ENCODE peak calls at places on chromosomes 3 and 15, in four cellular contexts. One of them, this sample, is unnamed.

GRCh38 chr15:41772720-41773331 is 1.5 kb upstream of the MAPKBP1 start:
- DNase-seq in ACHN: peak
- DNase-seq in stimulated activated CD8-positive, alpha-beta memory T cell treated with anti-CD3 and anti-CD28 coated beads, Interleukin-15, amount 100 ng/mL, for 4 hours: no peak
- DNase-seq in stimulated activated CD4-positive, alpha-beta T cell treated with anti-CD3 and anti-CD28 coated beads, Interleukin-15, amount 100 ng/mL, for 24 hours: peak
- DNase-seq in this sample: peak

GRCh38 chr3:46705022-46705530 is 3.9 kb downstream of the TMIE start:
- DNase-seq in ACHN: peak
- DNase-seq in stimulated activated CD4-positive, alpha-beta T cell treated with anti-CD3 and anti-CD28 coated beads, Interleukin-15, amount 100 ng/mL, for 24 hours: peak
- DNase-seq in stimulated activated CD8-positive, alpha-beta memory T cell treated with anti-CD3 and anti-CD28 coated beads, Interleukin-15, amount 100 ng/mL, for 4 hours: peak
- DNase-seq in this sample: no peak

GRCh38 chr3:29279830-29280229 is 1.0 kb upstream of the RBMS3 start:
- DNase-seq in ACHN: peak
- DNase-seq in stimulated activated CD4-positive, alpha-beta T cell treated with anti-CD3 and anti-CD28 coated beads, Interleukin-15, amount 100 ng/mL, for 24 hours: no peak
- DNase-seq in stimulated activated CD8-positive, alpha-beta memory T cell treated with anti-CD3 and anti-CD28 coated beads, Interleukin-15, amount 100 ng/mL, for 4 hours: no peak
- DNase-seq in this sample: no peak

GRCh38 chr3:37029111-37029510 is 35.8 kb downstream of the MLH1 start:
- DNase-seq in ACHN: no peak
- DNase-seq in stimulated activated CD4-positive, alpha-beta T cell treated with anti-CD3 and anti-CD28 coated beads, Interleukin-15, amount 100 ng/mL, for 24 hours: no peak
- DNase-seq in stimulated activated CD8-positive, alpha-beta memory T cell treated with anti-CD3 and anti-CD28 coated beads, Interleukin-15, amount 100 ng/mL, for 4 hours: no peak
- DNase-seq in this sample: no peak

GRCh38 chr15:100093211-100094126 is 248.3 kb downstream of the ADAMTS17 start:
- DNase-seq in ACHN: no peak
- DNase-seq in stimulated activated CD8-positive, alpha-beta memory T cell treated with anti-CD3 and anti-CD28 coated beads, Interleukin-15, amount 100 ng/mL, for 4 hours: no peak
- DNase-seq in stimulated activated CD4-positive, alpha-beta T cell treated with anti-CD3 and anti-CD28 coated beads, Interleukin-15, amount 100 ng/mL, for 24 hours: no peak
- DNase-seq in this sample: no peak

GRCh38 chr3:31277582-31277981 is 255.1 kb upstream of the STT3B start:
- DNase-seq in stimulated activated CD4-positive, alpha-beta T cell treated with anti-CD3 and anti-CD28 coated beads, Interleukin-15, amount 100 ng/mL, for 24 hours: no peak
- DNase-seq in stimulated activated CD8-positive, alpha-beta memory T cell treated with anti-CD3 and anti-CD28 coated beads, Interleukin-15, amount 100 ng/mL, for 4 hours: no peak
- DNase-seq in ACHN: no peak
- DNase-seq in this sample: no peak

GRCh38 chr3:71247221-71247947 is 336.1 kb downstream of the FOXP1 start:
- DNase-seq in ACHN: peak
- DNase-seq in stimulated activated CD4-positive, alpha-beta T cell treated with anti-CD3 and anti-CD28 coated beads, Interleukin-15, amount 100 ng/mL, for 24 hours: no peak
- DNase-seq in stimulated activated CD8-positive, alpha-beta memory T cell treated with anti-CD3 and anti-CD28 coated beads, Interleukin-15, amount 100 ng/mL, for 4 hours: no peak
- DNase-seq in this sample: no peak

GRCh38 chr15:64699767-64700388 is 75.5 kb downstream of the RBPMS2 start:
- DNase-seq in ACHN: no peak
- DNase-seq in stimulated activated CD4-positive, alpha-beta T cell treated with anti-CD3 and anti-CD28 coated beads, Interleukin-15, amount 100 ng/mL, for 24 hours: no peak
- DNase-seq in stimulated activated CD8-positive, alpha-beta memory T cell treated with anti-CD3 and anti-CD28 coated beads, Interleukin-15, amount 100 ng/mL, for 4 hours: no peak
- DNase-seq in this sample: no peak

GRCh38 chr3:102447272-102447671 is 12.5 kb downstream of the ZPLD1 start:
- DNase-seq in stimulated activated CD4-positive, alpha-beta T cell treated with anti-CD3 and anti-CD28 coated beads, Interleukin-15, amount 100 ng/mL, for 24 hours: no peak
- DNase-seq in stimulated activated CD8-positive, alpha-beta memory T cell treated with anti-CD3 and anti-CD28 coated beads, Interleukin-15, amount 100 ng/mL, for 4 hours: no peak
- DNase-seq in ACHN: no peak
- DNase-seq in this sample: no peak

GRCh38 chr3:64856953-64857516 is 169.2 kb upstream of the ADAMTS9 start:
- DNase-seq in stimulated activated CD8-positive, alpha-beta memory T cell treated with anti-CD3 and anti-CD28 coated beads, Interleukin-15, amount 100 ng/mL, for 4 hours: no peak
- DNase-seq in stimulated activated CD4-positive, alpha-beta T cell treated with anti-CD3 and anti-CD28 coated beads, Interleukin-15, amount 100 ng/mL, for 24 hours: no peak
- DNase-seq in ACHN: no peak
- DNase-seq in this sample: no peak

GRCh38 chr3:173399001-173399400 is 1.5 kb downstream of the NLGN1 start:
- DNase-seq in ACHN: peak
- DNase-seq in stimulated activated CD8-positive, alpha-beta memory T cell treated with anti-CD3 and anti-CD28 coated beads, Interleukin-15, amount 100 ng/mL, for 4 hours: no peak
- DNase-seq in stimulated activated CD4-positive, alpha-beta T cell treated with anti-CD3 and anti-CD28 coated beads, Interleukin-15, amount 100 ng/mL, for 24 hours: no peak
- DNase-seq in this sample: no peak

GRCh38 chr3:49253512-49253911 is 23.5 kb downstream of the C3orf62 start:
- DNase-seq in ACHN: no peak
- DNase-seq in stimulated activated CD4-positive, alpha-beta T cell treated with anti-CD3 and anti-CD28 coated beads, Interleukin-15, amount 100 ng/mL, for 24 hours: no peak
- DNase-seq in stimulated activated CD8-positive, alpha-beta memory T cell treated with anti-CD3 and anti-CD28 coated beads, Interleukin-15, amount 100 ng/mL, for 4 hours: no peak
- DNase-seq in this sample: no peak

GRCh38 chr3:128297401-128298138 is 144.3 kb downstream of the EEFSEC start:
- DNase-seq in ACHN: no peak
- DNase-seq in stimulated activated CD4-positive, alpha-beta T cell treated with anti-CD3 and anti-CD28 coated beads, Interleukin-15, amount 100 ng/mL, for 24 hours: no peak
- DNase-seq in stimulated activated CD8-positive, alpha-beta memory T cell treated with anti-CD3 and anti-CD28 coated beads, Interleukin-15, amount 100 ng/mL, for 4 hours: no peak
- DNase-seq in this sample: no peak

GRCh38 chr3:101854608-101855304 is 5.4 kb downstream of the NFKBIZ start:
- DNase-seq in stimulated activated CD4-positive, alpha-beta T cell treated with anti-CD3 and anti-CD28 coated beads, Interleukin-15, amount 100 ng/mL, for 24 hours: no peak
- DNase-seq in ACHN: no peak
- DNase-seq in stimulated activated CD8-positive, alpha-beta memory T cell treated with anti-CD3 and anti-CD28 coated beads, Interleukin-15, amount 100 ng/mL, for 4 hours: no peak
- DNase-seq in this sample: no peak

GRCh38 chr15:47673343-47673761 is 44.0 kb upstream of the SEMA6D start:
- DNase-seq in stimulated activated CD4-positive, alpha-beta T cell treated with anti-CD3 and anti-CD28 coated beads, Interleukin-15, amount 100 ng/mL, for 24 hours: no peak
- DNase-seq in stimulated activated CD8-positive, alpha-beta memory T cell treated with anti-CD3 and anti-CD28 coated beads, Interleukin-15, amount 100 ng/mL, for 4 hours: no peak
- DNase-seq in ACHN: no peak
- DNase-seq in this sample: no peak

GRCh38 chr15:77067691-77068367 is 3.1 kb downstream of the TSPAN3 start:
- DNase-seq in stimulated activated CD8-positive, alpha-beta memory T cell treated with anti-CD3 and anti-CD28 coated beads, Interleukin-15, amount 100 ng/mL, for 4 hours: no peak
- DNase-seq in stimulated activated CD4-positive, alpha-beta T cell treated with anti-CD3 and anti-CD28 coated beads, Interleukin-15, amount 100 ng/mL, for 24 hours: no peak
- DNase-seq in ACHN: no peak
- DNase-seq in this sample: no peak

GRCh38 chr15:31303434-31304073 is 23.1 kb upstream of the KLF13 start:
- DNase-seq in stimulated activated CD4-positive, alpha-beta T cell treated with anti-CD3 and anti-CD28 coated beads, Interleukin-15, amount 100 ng/mL, for 24 hours: peak
- DNase-seq in stimulated activated CD8-positive, alpha-beta memory T cell treated with anti-CD3 and anti-CD28 coated beads, Interleukin-15, amount 100 ng/mL, for 4 hours: no peak
- DNase-seq in ACHN: no peak
- DNase-seq in this sample: no peak

GRCh38 chr15:36332301-36332700 is 247.1 kb upstream of the CDIN1 start:
- DNase-seq in stimulated activated CD8-positive, alpha-beta memory T cell treated with anti-CD3 and anti-CD28 coated beads, Interleukin-15, amount 100 ng/mL, for 4 hours: no peak
- DNase-seq in ACHN: no peak
- DNase-seq in stimulated activated CD4-positive, alpha-beta T cell treated with anti-CD3 and anti-CD28 coated beads, Interleukin-15, amount 100 ng/mL, for 24 hours: no peak
- DNase-seq in this sample: no peak

GRCh38 chr3:137761563-137762503 is 2.3 kb upstream of the SOX14 start:
- DNase-seq in stimulated activated CD8-positive, alpha-beta memory T cell treated with anti-CD3 and anti-CD28 coated beads, Interleukin-15, amount 100 ng/mL, for 4 hours: no peak
- DNase-seq in ACHN: no peak
- DNase-seq in stimulated activated CD4-positive, alpha-beta T cell treated with anti-CD3 and anti-CD28 coated beads, Interleukin-15, amount 100 ng/mL, for 24 hours: no peak
- DNase-seq in this sample: no peak

GRCh38 chr15:34366271-34367043 is 539 bp downstream of the LPCAT4 start:
- DNase-seq in ACHN: peak
- DNase-seq in stimulated activated CD4-positive, alpha-beta T cell treated with anti-CD3 and anti-CD28 coated beads, Interleukin-15, amount 100 ng/mL, for 24 hours: peak
- DNase-seq in stimulated activated CD8-positive, alpha-beta memory T cell treated with anti-CD3 and anti-CD28 coated beads, Interleukin-15, amount 100 ng/mL, for 4 hours: peak
- DNase-seq in this sample: no peak

GRCh38 chr3:79351693-79352092 is 416.1 kb downstream of the ROBO1 start:
- DNase-seq in stimulated activated CD4-positive, alpha-beta T cell treated with anti-CD3 and anti-CD28 coated beads, Interleukin-15, amount 100 ng/mL, for 24 hours: no peak
- DNase-seq in ACHN: no peak
- DNase-seq in stimulated activated CD8-positive, alpha-beta memory T cell treated with anti-CD3 and anti-CD28 coated beads, Interleukin-15, amount 100 ng/mL, for 4 hours: no peak
- DNase-seq in this sample: no peak

GRCh38 chr15:70023769-70024491 is 73.8 kb downstream of the TLE3 start:
- DNase-seq in ACHN: no peak
- DNase-seq in stimulated activated CD8-positive, alpha-beta memory T cell treated with anti-CD3 and anti-CD28 coated beads, Interleukin-15, amount 100 ng/mL, for 4 hours: no peak
- DNase-seq in stimulated activated CD4-positive, alpha-beta T cell treated with anti-CD3 and anti-CD28 coated beads, Interleukin-15, amount 100 ng/mL, for 24 hours: no peak
- DNase-seq in this sample: no peak

GRCh38 chr15:41832875-41833274 is 5.0 kb downstream of the JMJD7 start:
- DNase-seq in ACHN: no peak
- DNase-seq in stimulated activated CD4-positive, alpha-beta T cell treated with anti-CD3 and anti-CD28 coated beads, Interleukin-15, amount 100 ng/mL, for 24 hours: peak
- DNase-seq in stimulated activated CD8-positive, alpha-beta memory T cell treated with anti-CD3 and anti-CD28 coated beads, Interleukin-15, amount 100 ng/mL, for 4 hours: no peak
- DNase-seq in this sample: no peak

GRCh38 chr15:51075364-51075763 is 19.3 kb downstream of the TNFAIP8L3 start:
- DNase-seq in stimulated activated CD8-positive, alpha-beta memory T cell treated with anti-CD3 and anti-CD28 coated beads, Interleukin-15, amount 100 ng/mL, for 4 hours: no peak
- DNase-seq in ACHN: no peak
- DNase-seq in stimulated activated CD4-positive, alpha-beta T cell treated with anti-CD3 and anti-CD28 coated beads, Interleukin-15, amount 100 ng/mL, for 24 hours: no peak
- DNase-seq in this sample: no peak

GRCh38 chr15:78626611-78627010 is 5.8 kb upstream of the CHRNA3 start:
- DNase-seq in ACHN: no peak
- DNase-seq in stimulated activated CD4-positive, alpha-beta T cell treated with anti-CD3 and anti-CD28 coated beads, Interleukin-15, amount 100 ng/mL, for 24 hours: no peak
- DNase-seq in stimulated activated CD8-positive, alpha-beta memory T cell treated with anti-CD3 and anti-CD28 coated beads, Interleukin-15, amount 100 ng/mL, for 4 hours: no peak
- DNase-seq in this sample: no peak

GRCh38 chr3:113898892-113899291 is 48.9 kb upstream of the ZDHHC23 start:
- DNase-seq in ACHN: no peak
- DNase-seq in stimulated activated CD8-positive, alpha-beta memory T cell treated with anti-CD3 and anti-CD28 coated beads, Interleukin-15, amount 100 ng/mL, for 4 hours: no peak
- DNase-seq in stimulated activated CD4-positive, alpha-beta T cell treated with anti-CD3 and anti-CD28 coated beads, Interleukin-15, amount 100 ng/mL, for 24 hours: no peak
- DNase-seq in this sample: peak

GRCh38 chr3:171458857-171459129 is 1.4 kb downstream of the TNIK start:
- DNase-seq in ACHN: no peak
- DNase-seq in stimulated activated CD4-positive, alpha-beta T cell treated with anti-CD3 and anti-CD28 coated beads, Interleukin-15, amount 100 ng/mL, for 24 hours: peak
- DNase-seq in stimulated activated CD8-positive, alpha-beta memory T cell treated with anti-CD3 and anti-CD28 coated beads, Interleukin-15, amount 100 ng/mL, for 4 hours: no peak
- DNase-seq in this sample: no peak

GRCh38 chr3:53696401-53697172 is 149.6 kb downstream of the CHDH start:
- DNase-seq in stimulated activated CD8-positive, alpha-beta memory T cell treated with anti-CD3 and anti-CD28 coated beads, Interleukin-15, amount 100 ng/mL, for 4 hours: no peak
- DNase-seq in stimulated activated CD4-positive, alpha-beta T cell treated with anti-CD3 and anti-CD28 coated beads, Interleukin-15, amount 100 ng/mL, for 24 hours: no peak
- DNase-seq in ACHN: no peak
- DNase-seq in this sample: no peak

GRCh38 chr15:88623061-88623460 is 1.9 kb downstream of the AEN start:
- DNase-seq in stimulated activated CD4-positive, alpha-beta T cell treated with anti-CD3 and anti-CD28 coated beads, Interleukin-15, amount 100 ng/mL, for 24 hours: peak
- DNase-seq in stimulated activated CD8-positive, alpha-beta memory T cell treated with anti-CD3 and anti-CD28 coated beads, Interleukin-15, amount 100 ng/mL, for 4 hours: no peak
- DNase-seq in ACHN: peak
- DNase-seq in this sample: no peak

GRCh38 chr3:73621388-73621787 is 3.4 kb downstream of the PDZRN3 start:
- DNase-seq in stimulated activated CD8-positive, alpha-beta memory T cell treated with anti-CD3 and anti-CD28 coated beads, Interleukin-15, amount 100 ng/mL, for 4 hours: no peak
- DNase-seq in stimulated activated CD4-positive, alpha-beta T cell treated with anti-CD3 and anti-CD28 coated beads, Interleukin-15, amount 100 ng/mL, for 24 hours: no peak
- DNase-seq in ACHN: no peak
- DNase-seq in this sample: no peak

GRCh38 chr3:171676600-171677175 is 133.6 kb downstream of the PLD1 start:
- DNase-seq in stimulated activated CD4-positive, alpha-beta T cell treated with anti-CD3 and anti-CD28 coated beads, Interleukin-15, amount 100 ng/mL, for 24 hours: no peak
- DNase-seq in ACHN: no peak
- DNase-seq in stimulated activated CD8-positive, alpha-beta memory T cell treated with anti-CD3 and anti-CD28 coated beads, Interleukin-15, amount 100 ng/mL, for 4 hours: no peak
- DNase-seq in this sample: no peak

GRCh38 chr3:20232906-20233305 is 46.9 kb upstream of the SGO1 start:
- DNase-seq in stimulated activated CD4-positive, alpha-beta T cell treated with anti-CD3 and anti-CD28 coated beads, Interleukin-15, amount 100 ng/mL, for 24 hours: no peak
- DNase-seq in stimulated activated CD8-positive, alpha-beta memory T cell treated with anti-CD3 and anti-CD28 coated beads, Interleukin-15, amount 100 ng/mL, for 4 hours: no peak
- DNase-seq in ACHN: no peak
- DNase-seq in this sample: no peak

GRCh38 chr3:117527346-117527745 is 817.8 kb downstream of the TUSC7 start:
- DNase-seq in ACHN: no peak
- DNase-seq in stimulated activated CD4-positive, alpha-beta T cell treated with anti-CD3 and anti-CD28 coated beads, Interleukin-15, amount 100 ng/mL, for 24 hours: no peak
- DNase-seq in stimulated activated CD8-positive, alpha-beta memory T cell treated with anti-CD3 and anti-CD28 coated beads, Interleukin-15, amount 100 ng/mL, for 4 hours: no peak
- DNase-seq in this sample: no peak

GRCh38 chr3:195752538-195753331 is 32.0 kb downstream of the MUC20 start:
- DNase-seq in stimulated activated CD4-positive, alpha-beta T cell treated with anti-CD3 and anti-CD28 coated beads, Interleukin-15, amount 100 ng/mL, for 24 hours: no peak
- DNase-seq in stimulated activated CD8-positive, alpha-beta memory T cell treated with anti-CD3 and anti-CD28 coated beads, Interleukin-15, amount 100 ng/mL, for 4 hours: no peak
- DNase-seq in ACHN: no peak
- DNase-seq in this sample: no peak